ENCODE peak calls at places on chromosomes 7 and 10, in five cellular contexts. Z is psoas muscle, W is colonic mucosa, L is stomach, D is OCI-LY7. E is an unnamed sample.

GRCh38 chr7:157518514-157519175 is 181.8 kb downstream of the DNAJB6 start:
- DNase-seq in D (no peak), W (no peak), L (no peak), Z (no peak), E (no peak)

GRCh38 chr10:88278912-88279311 is 304.2 kb downstream of the RNLS start:
- DNase-seq in Z (no peak), D (no peak), L (no peak), W (no peak), E (no peak)

GRCh38 chr7:75018570-75019364 is 54.3 kb downstream of the CASTOR2 start:
- DNase-seq in L (no peak), D (no peak), Z (no peak), W (no peak), E (no peak)

GRCh38 chr10:90913774-90914420 is 7.0 kb downstream of the ANKRD1 start:
- DNase-seq in Z (no peak), D (no peak), W (no peak), L (no peak), E (no peak)

GRCh38 chr10:100045592-100045991 is 35.8 kb upstream of the DNMBP start:
- DNase-seq in W (no peak), D (no peak), Z (no peak), L (no peak), E (no peak)

GRCh38 chr7:106185719-106186118 is 73.6 kb upstream of the SYPL1 start:
- DNase-seq in L (no peak), Z (no peak), D (no peak), W (no peak), E (no peak)

GRCh38 chr10:133212853-133213494 is 17.0 kb upstream of the UTF1 start:
- DNase-seq in L (no peak), Z (no peak), W (no peak), D (no peak), E (no peak)

GRCh38 chr10:124354411-124355382 is 64.0 kb downstream of the OAT start:
- DNase-seq in L (peak), D (no peak), Z (peak), W (peak), E (no peak)

GRCh38 chr7:76294344-76295024 is 8.0 kb upstream of the HSPB1 start:
- DNase-seq in L (peak), W (peak), D (peak), Z (peak), E (peak)

GRCh38 chr7:26143298-26144044 is 8.5 kb upstream of the NFE2L3 start:
- DNase-seq in D (no peak), W (no peak), Z (no peak), L (no peak), E (no peak)

GRCh38 chr7:73515184-73515583 is 6.9 kb downstream of the BAZ1B start:
- DNase-seq in D (peak), Z (no peak), W (no peak), L (no peak), E (no peak)

GRCh38 chr7:147412782-147413186 is 1177.8 kb upstream of the C7orf33 start:
- DNase-seq in Z (no peak), D (no peak), W (no peak), L (no peak), E (no peak)

GRCh38 chr10:116716381-116716780 is 26.0 kb downstream of the HSPA12A start:
- DNase-seq in W (no peak), D (no peak), Z (peak), L (no peak), E (no peak)

GRCh38 chr7:35738889-35739288 is 44.0 kb upstream of the HERPUD2 start:
- DNase-seq in L (no peak), W (no peak), D (no peak), Z (no peak), E (no peak)

GRCh38 chr10:122342293-122343134 is 32.0 kb upstream of the PLEKHA1 start:
- DNase-seq in W (peak), L (no peak), D (peak), Z (no peak), E (peak)

GRCh38 chr7:17802056-17802455 is 138.2 kb downstream of the SNX13 start:
- DNase-seq in W (no peak), L (no peak), D (no peak), Z (no peak), E (no peak)

GRCh38 chr10:3347413-3348147 is 175.0 kb upstream of the PITRM1 start:
- DNase-seq in Z (no peak), D (no peak), L (no peak), W (no peak), E (no peak)

GRCh38 chr10:50679149-50679548 is 55.4 kb upstream of the SGMS1 start:
- DNase-seq in Z (no peak), D (no peak), W (no peak), L (no peak), E (no peak)
- TF ChIP-seq CTCF in Z (no peak), D (no peak), W (no peak), L (no peak), E (no peak)

GRCh38 chr7:37282927-37283326 is 165.7 kb downstream of the ELMO1 start:
- DNase-seq in L (no peak), D (no peak), W (no peak), Z (no peak), E (no peak)

GRCh38 chr7:37285701-37286475 is 162.8 kb downstream of the ELMO1 start:
- DNase-seq in Z (no peak), D (no peak), W (no peak), L (no peak), E (no peak)

GRCh38 chr7:37283701-37284100 is 165.0 kb downstream of the ELMO1 start:
- DNase-seq in W (no peak), L (no peak), D (no peak), Z (no peak), E (no peak)

GRCh38 chr7:37284285-37284684 is 164.4 kb downstream of the ELMO1 start:
- DNase-seq in Z (no peak), D (no peak), W (no peak), L (no peak), E (no peak)

DNA sequence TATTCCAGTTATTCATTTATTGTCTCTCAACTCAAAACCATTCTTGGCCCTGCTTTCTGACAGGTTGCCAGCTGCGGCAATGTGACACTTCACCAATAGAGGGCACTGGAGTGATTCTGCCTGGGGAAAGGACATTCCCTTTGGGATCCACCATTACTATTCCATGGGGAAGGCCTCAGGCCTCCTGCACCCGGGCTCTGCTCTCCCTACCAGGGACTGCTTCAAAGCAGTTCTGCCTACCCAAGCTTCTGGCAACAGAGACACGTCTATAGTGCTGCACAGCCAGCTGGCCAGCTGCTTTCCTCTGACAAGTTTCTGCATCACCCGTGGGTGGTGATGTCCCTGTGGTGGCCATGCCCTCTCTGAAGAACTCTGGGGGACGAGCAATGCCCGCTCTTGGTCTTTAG is 163.9 kb downstream of the ELMO1 start:
- DNase-seq in Z (peak), L (no peak), D (peak), W (peak), E (no peak)
- TF ChIP-seq CTCF in Z (peak), L (peak), D (peak), W (peak), E (peak)

GRCh38 chr10:26861326-26861998 is 704 bp upstream of the ABI1 start:
- DNase-seq in Z (no peak), W (no peak), L (no peak), D (no peak), E (no peak)
- TF ChIP-seq CTCF in Z (peak), W (no peak), L (no peak), D (peak), E (no peak)

GRCh38 chr7:146090023-146090645 is 26.5 kb upstream of the CNTNAP2 start:
- DNase-seq in W (no peak), Z (no peak), D (peak), L (no peak), E (no peak)
- TF ChIP-seq CTCF in W (peak), Z (peak), D (peak), L (peak), E (no peak)

DNA sequence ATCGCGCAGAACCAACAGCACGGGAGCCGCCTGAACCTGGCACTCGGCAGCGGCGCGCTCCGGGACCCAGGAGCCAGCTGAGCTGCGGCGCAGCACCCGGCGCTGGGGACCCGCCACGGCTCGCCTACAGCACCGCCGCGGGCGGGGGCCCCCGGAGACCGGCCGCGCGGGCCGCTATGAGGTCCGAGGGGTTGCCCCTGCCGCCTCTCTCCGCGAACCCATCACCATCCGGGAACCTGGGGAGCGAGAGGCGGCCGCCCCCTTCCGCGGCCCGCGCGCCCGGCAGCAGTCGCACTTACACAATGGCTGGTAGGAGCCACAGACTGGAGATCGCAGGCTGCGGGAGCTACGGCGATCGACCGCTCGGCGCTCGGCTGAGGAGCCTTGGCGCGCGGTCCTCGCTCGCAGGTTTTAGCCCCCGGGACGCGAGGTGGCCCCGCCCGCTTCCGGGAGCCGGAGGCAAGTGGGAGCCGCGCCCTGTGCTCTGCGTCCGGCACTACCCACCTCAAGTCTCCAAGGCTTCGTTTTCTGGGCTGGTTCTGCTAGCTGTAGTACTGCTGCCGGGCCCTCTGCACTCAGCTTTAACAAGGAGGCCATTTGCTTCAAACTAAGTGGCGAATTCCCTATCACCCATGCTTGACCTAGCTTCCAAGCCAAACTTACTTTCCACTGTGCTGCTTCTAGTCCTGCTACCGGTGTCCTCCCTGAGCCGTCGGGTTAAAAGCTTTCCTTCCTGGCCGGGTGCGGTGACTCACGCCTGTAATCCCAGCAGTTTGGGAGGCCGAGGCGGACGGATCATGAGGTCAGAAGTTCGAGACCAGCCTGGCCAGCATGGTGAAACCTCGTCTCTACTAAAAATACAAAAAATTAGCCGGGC is at the start of gene TPK1:
- DNase-seq in Z (peak), W (peak), L (peak), D (peak), E (peak)
- TF ChIP-seq CTCF in Z (no peak), W (no peak), L (no peak), D (no peak), E (no peak)

DNA sequence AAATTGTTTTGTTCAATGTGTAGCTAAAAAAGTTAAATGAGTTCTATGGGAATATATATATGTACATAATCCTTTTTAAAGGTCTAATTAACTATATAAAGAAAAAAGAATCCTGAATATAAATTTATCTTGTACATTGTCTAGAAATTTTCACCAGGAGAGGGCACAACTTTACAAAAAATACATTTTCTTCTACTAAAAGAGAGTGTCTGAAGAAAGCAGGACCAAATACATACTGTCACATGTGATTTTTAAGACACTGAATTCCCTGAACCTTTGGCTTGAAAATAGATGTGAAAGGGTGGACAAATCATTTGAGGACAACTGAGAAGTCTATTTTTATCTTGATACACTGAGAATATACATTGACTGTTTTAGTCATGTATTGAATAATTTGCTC is 204.3 kb downstream of the DGKB start:
- DNase-seq in W (no peak), Z (no peak), D (no peak), L (no peak), E (no peak)
- TF ChIP-seq CTCF in W (no peak), Z (no peak), D (peak), L (no peak), E (no peak)

GRCh38 chr7:55132890-55133551 is 114.2 kb downstream of the EGFR start:
- DNase-seq in Z (peak), D (no peak), W (no peak), L (peak), E (no peak)

GRCh38 chr7:55135462-55135861 is 116.6 kb downstream of the EGFR start:
- DNase-seq in Z (no peak), W (no peak), D (no peak), L (no peak), E (no peak)

GRCh38 chr7:55134786-55135185 is 116.0 kb downstream of the EGFR start:
- DNase-seq in W (no peak), L (no peak), Z (no peak), D (no peak), E (no peak)

GRCh38 chr7:55132550-55132889 is 113.7 kb downstream of the EGFR start:
- DNase-seq in D (no peak), L (no peak), Z (no peak), W (no peak), E (no peak)

DNA sequence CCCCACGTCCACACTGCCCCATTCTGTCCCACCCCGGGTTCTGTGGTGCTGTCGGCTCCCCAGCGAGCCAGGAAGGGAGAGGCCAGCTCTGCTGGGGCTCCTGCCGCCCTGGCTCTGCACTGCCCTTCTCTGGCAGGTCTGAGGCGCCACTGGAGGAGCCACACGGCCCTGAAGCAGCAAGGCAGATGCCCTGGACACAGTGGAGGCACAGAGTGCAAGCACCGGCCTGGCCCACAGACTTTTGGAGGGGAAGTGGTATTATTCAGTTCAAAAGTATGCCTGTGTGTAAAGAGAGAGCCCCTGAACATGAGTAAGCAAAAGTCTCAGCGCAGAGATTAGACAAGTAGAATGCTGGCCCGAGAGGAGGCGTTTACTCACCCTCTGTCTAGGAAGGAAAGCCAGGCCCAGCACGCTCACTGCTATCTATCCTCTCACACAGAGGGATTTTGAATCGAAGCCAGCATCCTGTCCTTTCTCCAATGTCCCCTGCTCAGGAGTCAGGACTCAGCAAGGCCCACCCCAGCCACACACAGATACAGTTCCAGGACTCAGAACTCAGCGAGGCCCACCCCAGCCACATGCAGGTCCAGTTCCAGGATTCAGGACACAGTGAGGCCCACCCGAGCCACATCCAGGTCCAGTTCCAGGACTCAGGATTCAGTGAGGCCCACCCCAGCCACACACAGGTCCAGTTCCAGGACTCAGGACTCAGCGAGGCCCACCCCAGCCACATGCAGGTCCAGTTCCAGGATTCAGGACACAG is 115.0 kb downstream of the EGFR start:
- DNase-seq in D (no peak), Z (peak), L (peak), W (no peak), E (no peak)
- TF ChIP-seq CTCF in D (no peak), Z (peak), L (no peak), W (no peak), E (no peak)

E was measured in prostate gland.